ENCODE peak calls at places on chromosomes 6 and 20, in eight cellular contexts. D, M, R, J, C, L, N and K are unnamed samples.

GRCh38 chr6:106890447-106890846 is 84.1 kb downstream of the CD24 start:
- DNase-seq in J (no peak), C (no peak), N (no peak), D (no peak), R (no peak), M (no peak), L (no peak), K (no peak)

GRCh38 chr6:142381845-142382378 is 80.1 kb downstream of the ADGRG6 start:
- DNase-seq in N (no peak), R (no peak), C (no peak), M (no peak), J (no peak), D (no peak), L (no peak), K (no peak)

GRCh38 chr20:44516491-44516890 is 5.4 kb downstream of the SERINC3 start:
- DNase-seq in R (no peak), D (peak; percentile 62), C (no peak), J (peak; percentile 78), N (no peak), L (no peak), M (no peak), K (no peak)

GRCh38 chr20:47464380-47465101 is 37.1 kb upstream of the NCOA3 start:
- DNase-seq in R (no peak), M (peak; percentile 36), L (peak; percentile 96), D (peak; percentile 100), N (no peak), J (peak; percentile 80), C (no peak), K (no peak)

GRCh38 chr6:155630085-155630484 is 174.4 kb upstream of the NOX3 start:
- DNase-seq in R (no peak), C (no peak), D (no peak), J (no peak), M (no peak), L (no peak), N (no peak), K (no peak)

GRCh38 chr20:2995796-2996195 is 47.6 kb upstream of the GNRH2 start:
- DNase-seq in M (no peak), C (no peak), L (no peak), J (no peak), R (no peak), N (no peak), D (no peak), K (no peak)

GRCh38 chr6:111337715-111338333 is 145.2 kb downstream of the REV3L start:
- DNase-seq in L (no peak), J (no peak), C (no peak), N (no peak), M (no peak), R (no peak), D (no peak), K (no peak)

GRCh38 chr20:54088430-54088829 is 18.0 kb upstream of the BCAS1 start:
- DNase-seq in C (no peak), J (no peak), R (no peak), D (no peak), L (no peak), M (no peak), N (no peak), K (no peak)

GRCh38 chr6:28159029-28159607 is 17.4 kb downstream of the ZKSCAN8 start:
- DNase-seq in L (no peak), C (no peak), M (no peak), D (no peak), J (no peak), N (no peak), R (no peak), K (no peak)

GRCh38 chr6:28158318-28158717 is 16.6 kb downstream of the ZKSCAN8 start:
- DNase-seq in C (no peak), N (no peak), D (no peak), L (no peak), R (no peak), J (no peak), M (no peak), K (no peak)

GRCh38 chr6:28153546-28153945 is 11.9 kb downstream of the ZKSCAN8 start:
- DNase-seq in N (no peak), D (no peak), R (no peak), J (no peak), L (no peak), M (no peak), C (no peak), K (no peak)

GRCh38 chr6:28152531-28152930 is 10.8 kb downstream of the ZKSCAN8 start:
- DNase-seq in D (no peak), J (no peak), N (no peak), R (no peak), M (no peak), C (no peak), L (no peak), K (no peak)

GRCh38 chr6:28154357-28154756 is 12.7 kb downstream of the ZKSCAN8 start:
- DNase-seq in R (no peak), N (no peak), C (no peak), J (no peak), L (no peak), D (no peak), M (no peak), K (no peak)
- TF ChIP-seq CTCF in R (no peak), N (no peak), C (no peak), J (no peak), L (no peak), D (no peak), M (no peak), K (no peak)

GRCh38 chr20:32232487-32232886 is 24.8 kb downstream of the POFUT1 start:
- DNase-seq in N (no peak), D (no peak), R (no peak), J (no peak), M (no peak), C (no peak), L (no peak), K (no peak)
- TF ChIP-seq CTCF in N (no peak), D (no peak), R (no peak), J (no peak), M (no peak), C (no peak), L (no peak), K (no peak)

GRCh38 chr20:31440012-31440659 is at the start of gene DEFB123:
- DNase-seq in D (no peak), L (no peak), C (no peak), R (no peak), M (no peak), N (no peak), J (no peak), K (no peak)
- TF ChIP-seq CTCF in D (peak; percentile 32), L (peak; percentile 23), C (no peak), R (peak; percentile 58), M (no peak), N (peak; percentile 23), J (no peak), K (no peak)

GRCh38 chr20:22686097-22686496 is 101.7 kb upstream of the FOXA2 start:
- DNase-seq in D (peak; percentile 73), M (peak; percentile 46), J (peak; percentile 70), N (peak; percentile 84), C (peak; percentile 34), L (peak; percentile 8), R (peak; percentile 13), K (peak; percentile 54)

GRCh38 chr20:22684072-22684762 is 99.8 kb upstream of the FOXA2 start:
- DNase-seq in R (peak; percentile 34), D (peak; percentile 84), M (peak; percentile 60), N (peak; percentile 85), C (peak; percentile 68), J (peak; percentile 69), L (peak; percentile 38), K (peak; percentile 75)

GRCh38 chr20:22687676-22688360 is 103.4 kb upstream of the FOXA2 start:
- DNase-seq in D (no peak), M (no peak), J (no peak), C (no peak), N (no peak), L (no peak), R (no peak), K (no peak)

GRCh38 chr20:22682381-22682780 is 98.0 kb upstream of the FOXA2 start:
- DNase-seq in L (no peak), D (no peak), C (no peak), J (no peak), N (no peak), M (no peak), R (no peak), K (no peak)

DNA sequence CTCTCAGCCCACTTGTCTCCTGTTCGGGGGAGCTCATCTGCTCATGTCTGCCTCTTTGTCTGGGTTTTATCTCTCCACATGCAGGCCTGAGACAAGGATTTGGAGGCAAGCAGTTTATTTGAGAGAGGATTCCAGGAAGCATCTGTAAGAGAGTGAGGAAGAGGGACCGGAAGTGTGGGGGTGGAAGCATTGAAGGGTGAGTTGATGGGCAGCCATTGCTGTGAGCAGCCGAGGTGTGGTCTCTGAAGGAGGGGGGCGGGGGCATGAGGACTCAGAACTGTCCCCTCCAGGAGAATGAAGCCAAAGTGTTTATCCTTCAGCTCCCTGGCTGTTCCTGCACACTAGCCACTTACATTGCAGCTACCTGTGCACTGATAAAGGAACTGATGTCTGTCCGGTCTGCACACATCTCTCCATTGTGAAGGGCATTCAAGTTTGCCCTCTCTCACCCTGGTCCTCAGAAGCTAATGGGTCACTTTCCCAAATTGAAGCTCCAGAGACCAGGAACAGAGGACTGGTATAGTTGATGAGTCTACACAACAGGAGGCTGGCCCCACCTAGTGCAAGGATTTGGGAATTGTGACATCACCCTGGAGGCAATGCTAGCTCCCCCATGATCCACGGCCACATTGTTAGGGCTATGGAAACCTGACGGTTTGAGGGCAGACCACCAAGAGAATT is 100.5 kb upstream of the FOXA2 start:
- DNase-seq in R (peak; percentile 7), N (no peak), D (peak; percentile 8), M (no peak), J (no peak), L (no peak), C (no peak), K (no peak)
- TF ChIP-seq CTCF in R (no peak), N (peak; percentile 30), D (no peak), M (no peak), J (no peak), L (no peak), C (no peak), K (no peak)

GRCh38 chr20:52191436-52192295 is at the start of gene ZFP64:
- DNase-seq in R (peak; percentile 90), N (peak; percentile 73), C (peak; percentile 60), J (peak; percentile 77), L (peak; percentile 35), M (peak; percentile 52), D (peak; percentile 79), K (peak; percentile 72)
- TF ChIP-seq CTCF in R (peak; percentile 75), N (peak; percentile 71), C (peak; percentile 65), J (peak; percentile 41), L (peak; percentile 70), M (peak; percentile 36), D (peak; percentile 57), K (peak; percentile 28)

DNA sequence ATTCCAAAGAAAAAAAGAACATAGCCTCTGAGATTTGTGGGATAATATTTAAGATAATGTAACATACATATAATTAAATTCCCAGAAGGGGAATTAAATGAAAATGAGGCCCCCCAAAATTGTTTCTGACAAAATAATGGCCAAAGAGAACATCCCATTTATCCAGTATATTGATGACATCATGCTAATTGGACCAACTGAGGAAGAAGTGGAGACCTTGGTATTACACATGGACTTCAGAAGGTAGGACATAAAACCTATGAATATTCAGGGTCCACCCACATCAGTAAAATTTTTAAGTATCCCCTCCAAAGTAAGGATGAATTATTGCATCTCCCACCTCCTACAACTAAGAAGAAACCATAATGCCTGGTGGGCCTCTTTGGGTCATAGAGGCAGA is 15.6 kb upstream of the RBM24 start:
- DNase-seq in R (no peak), D (no peak), C (no peak), J (no peak), M (no peak), N (no peak), L (no peak), K (no peak)
- TF ChIP-seq CTCF in R (no peak), D (no peak), C (no peak), J (no peak), M (no peak), N (no peak), L (no peak), K (no peak)